ENCODE peak calls at places on chromosomes 7 and 10, in four cellular contexts. B is K562, Q is HepG2, M is GM12878. N is an unnamed sample.

GRCh38 chr10:73625004-73625883 is 16.0 kb downstream of the MYOZ1 start:
- DNase-seq in B (peak; percentile 74), Q (no peak), M (no peak), N (peak; percentile 63)

GRCh38 chr10:70782401-70783055 is 2.6 kb downstream of the TBATA start:
- DNase-seq in M (no peak), Q (no peak), B (no peak), N (no peak)

GRCh38 chr7:27148776-27149641 is 1.4 kb upstream of the HOXA6 start:
- DNase-seq in M (no peak), B (no peak), Q (no peak), N (no peak)

GRCh38 chr7:26035552-26035951 is 116.4 kb upstream of the NFE2L3 start:
- DNase-seq in M (no peak), Q (no peak), B (no peak), N (no peak)

GRCh38 chr7:91285966-91286365 is 21.7 kb downstream of the FZD1 start:
- DNase-seq in B (no peak), M (no peak), Q (no peak), N (no peak)

GRCh38 chr10:92750788-92751533 is 61.2 kb downstream of the HHEX start:
- DNase-seq in B (no peak), M (no peak), Q (no peak), N (no peak)

GRCh38 chr10:22171131-22171530 is 46.7 kb downstream of the EBLN1 start:
- DNase-seq in M (no peak), Q (no peak), B (no peak), N (no peak)

GRCh38 chr7:43761919-43762318 is 3.4 kb downstream of the BLVRA start:
- DNase-seq in Q (no peak), M (no peak), B (no peak), N (no peak)

GRCh38 chr7:155169498-155170065 is 99.5 kb downstream of the HTR5A start:
- DNase-seq in M (no peak), Q (no peak), B (no peak), N (no peak)

GRCh38 chr7:51219261-51219988 is 97.2 kb downstream of the COBL start:
- DNase-seq in B (no peak), Q (no peak), M (no peak), N (no peak)

GRCh38 chr10:71075759-71076472 is 136.5 kb upstream of the UNC5B start:
- DNase-seq in B (no peak), Q (no peak), M (no peak), N (peak; percentile 9)

GRCh38 chr10:34743804-34744203 is 71.3 kb downstream of the PARD3 start:
- DNase-seq in M (no peak), B (no peak), Q (no peak), N (no peak)

GRCh38 chr10:31320179-31320597 is 1.2 kb downstream of the ZEB1 start:
- DNase-seq in M (no peak), B (peak; percentile 21), Q (no peak), N (peak; percentile 50)

GRCh38 chr7:155380986-155381851 is 76.7 kb upstream of the EN2 start:
- DNase-seq in M (no peak), B (no peak), Q (no peak), N (no peak)

GRCh38 chr7:220151-220841 is 27.9 kb downstream of the FAM20C start:
- DNase-seq in B (peak; percentile 82), Q (peak; percentile 45), M (no peak), N (peak; percentile 76)

GRCh38 chr10:128908109-128908898 is 558.7 kb upstream of the MGMT start:
- DNase-seq in B (no peak), M (peak; percentile 5), Q (no peak), N (no peak)

GRCh38 chr10:20118119-20118518 is 301.9 kb downstream of the PLXDC2 start:
- DNase-seq in B (no peak), M (no peak), Q (no peak), N (no peak)

GRCh38 chr7:37921340-37921805 is 933 bp downstream of the EPDR1 start:
- DNase-seq in B (peak; percentile 72), M (no peak), Q (peak; percentile 60), N (peak; percentile 44)

GRCh38 chr10:104824378-104825006 is 183.4 kb downstream of the SORCS3 start:
- DNase-seq in B (peak; percentile 4), M (no peak), Q (no peak), N (peak; percentile 75)

GRCh38 chr7:100483728-100484635 is at the start of gene NYAP1:
- DNase-seq in Q (no peak), B (peak; percentile 95), M (no peak), N (peak; percentile 63)

GRCh38 chr10:34171957-34172527 is 643.1 kb downstream of the PARD3 start:
- DNase-seq in Q (no peak), M (no peak), B (no peak), N (no peak)

GRCh38 chr7:46607176-46607575 is 686.1 kb upstream of the IGFBP3 start:
- DNase-seq in M (no peak), Q (no peak), B (no peak), N (no peak)

GRCh38 chr10:106474891-106475290 is 689.6 kb downstream of the SORCS1 start:
- DNase-seq in M (no peak), Q (no peak), B (no peak), N (no peak)

GRCh38 chr10:106626371-106626770 is 538.1 kb downstream of the SORCS1 start:
- DNase-seq in B (no peak), Q (no peak), M (no peak), N (no peak)

GRCh38 chr10:21721000-21721670 is 187.1 kb downstream of the MLLT10 start:
- DNase-seq in B (no peak), Q (no peak), M (no peak), N (no peak)

GRCh38 chr7:105794741-105795729 is 81.4 kb downstream of the ATXN7L1 start:
- DNase-seq in B (no peak), Q (no peak), M (no peak), N (no peak)

GRCh38 chr10:4018054-4018511 is 233.1 kb upstream of the KLF6 start:
- DNase-seq in B (no peak), M (no peak), Q (no peak), N (no peak)

GRCh38 chr7:157907998-157908782 is 571.4 kb downstream of the DNAJB6 start:
- DNase-seq in B (no peak), Q (no peak), M (no peak), N (no peak)

GRCh38 chr7:149427893-149428292 is 33.0 kb downstream of the ZNF777 start:
- DNase-seq in M (no peak), Q (no peak), B (no peak), N (no peak)
- TF ChIP-seq CREM in M (no peak), Q (no peak), B (no peak), N (no peak)

GRCh38 chr10:97333351-97333600 is 1.3 kb downstream of the FRAT2 start:
- DNase-seq in Q (no peak), B (no peak), M (no peak), N (peak; percentile 46)
- TF ChIP-seq ETV6 in Q (no peak), B (no peak), M (no peak), N (no peak)

GRCh38 chr7:20305726-20306125 is 25.0 kb upstream of the ITGB8 start:
- DNase-seq in M (no peak), Q (no peak), B (no peak), N (no peak)

GRCh38 chr7:20306499-20306946 is 24.2 kb upstream of the ITGB8 start:
- DNase-seq in B (peak; percentile 14), M (no peak), Q (peak; percentile 62), N (no peak)

GRCh38 chr7:20307119-20307518 is 23.6 kb upstream of the ITGB8 start:
- DNase-seq in Q (no peak), B (peak; percentile 26), M (peak; percentile 73), N (no peak)

GRCh38 chr7:20302866-20303265 is 27.8 kb upstream of the ITGB8 start:
- DNase-seq in B (no peak), Q (no peak), M (no peak), N (no peak)

DNA sequence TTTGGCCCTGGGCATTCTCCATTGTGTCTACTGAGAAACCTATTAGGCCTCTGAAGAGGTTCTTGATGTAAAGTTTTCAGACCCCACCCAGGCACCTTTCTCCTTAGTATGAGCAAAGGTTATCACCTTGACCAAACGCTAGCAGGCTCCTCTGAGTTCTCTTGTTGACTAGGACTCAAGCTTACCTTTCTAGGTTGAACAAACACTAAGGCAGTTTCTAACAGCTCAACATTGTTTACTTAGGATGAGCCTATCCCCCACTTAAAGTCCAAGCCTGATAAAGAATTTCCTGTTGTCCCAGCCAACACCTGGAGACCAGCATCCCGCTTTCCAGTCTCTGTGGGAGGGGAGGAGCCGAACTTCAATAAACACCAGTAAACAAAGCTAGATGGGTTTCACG is 26.3 kb upstream of the ITGB8 start:
- DNase-seq in B (no peak), M (no peak), Q (peak; percentile 68), N (no peak)
- TF ChIP-seq CREM in B (no peak), M (no peak), Q (no peak), N (no peak)

DNA sequence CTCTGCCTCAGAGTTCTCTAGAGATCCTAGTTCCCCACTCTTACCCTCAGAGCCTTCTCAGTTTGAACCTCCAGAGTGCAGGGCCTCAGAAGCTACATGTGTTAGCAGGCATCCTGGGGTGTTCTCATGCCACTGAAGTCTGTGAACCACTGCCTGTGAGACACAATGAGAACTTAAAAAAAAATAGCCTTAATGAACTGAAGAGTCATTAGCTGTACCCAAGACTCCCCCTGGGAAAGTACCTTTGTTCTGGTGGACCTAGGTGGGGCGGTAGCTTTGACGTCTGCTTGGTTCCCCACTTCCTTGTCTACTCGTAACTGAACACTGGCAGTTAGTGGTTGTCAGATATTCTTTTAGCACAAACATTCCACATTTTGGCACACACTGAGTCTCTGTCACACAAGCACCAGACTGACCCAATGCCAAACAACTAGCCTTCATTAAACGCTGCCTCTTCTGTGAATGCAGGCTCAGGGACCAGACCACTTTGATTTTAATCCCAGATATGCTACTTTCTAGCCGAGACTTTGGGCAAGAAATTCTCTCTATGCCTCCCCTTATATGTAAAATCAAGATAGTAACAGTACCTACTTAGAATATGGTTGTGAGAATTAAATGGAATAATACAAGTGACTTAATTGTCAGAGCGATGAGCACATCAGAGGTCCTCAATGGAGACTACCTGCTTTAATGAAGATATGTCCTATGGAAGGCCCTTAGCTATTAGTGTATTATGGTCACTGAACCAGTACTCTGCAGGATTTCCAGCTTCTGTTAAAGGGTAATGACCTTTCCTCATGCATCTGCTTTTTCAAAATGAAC is 75.3 kb upstream of the CC2D2B start:
- DNase-seq in M (peak; percentile 99), B (no peak), Q (no peak), N (no peak)
- TF ChIP-seq ETV6 in M (no peak), B (no peak), Q (no peak), N (no peak)

DNA sequence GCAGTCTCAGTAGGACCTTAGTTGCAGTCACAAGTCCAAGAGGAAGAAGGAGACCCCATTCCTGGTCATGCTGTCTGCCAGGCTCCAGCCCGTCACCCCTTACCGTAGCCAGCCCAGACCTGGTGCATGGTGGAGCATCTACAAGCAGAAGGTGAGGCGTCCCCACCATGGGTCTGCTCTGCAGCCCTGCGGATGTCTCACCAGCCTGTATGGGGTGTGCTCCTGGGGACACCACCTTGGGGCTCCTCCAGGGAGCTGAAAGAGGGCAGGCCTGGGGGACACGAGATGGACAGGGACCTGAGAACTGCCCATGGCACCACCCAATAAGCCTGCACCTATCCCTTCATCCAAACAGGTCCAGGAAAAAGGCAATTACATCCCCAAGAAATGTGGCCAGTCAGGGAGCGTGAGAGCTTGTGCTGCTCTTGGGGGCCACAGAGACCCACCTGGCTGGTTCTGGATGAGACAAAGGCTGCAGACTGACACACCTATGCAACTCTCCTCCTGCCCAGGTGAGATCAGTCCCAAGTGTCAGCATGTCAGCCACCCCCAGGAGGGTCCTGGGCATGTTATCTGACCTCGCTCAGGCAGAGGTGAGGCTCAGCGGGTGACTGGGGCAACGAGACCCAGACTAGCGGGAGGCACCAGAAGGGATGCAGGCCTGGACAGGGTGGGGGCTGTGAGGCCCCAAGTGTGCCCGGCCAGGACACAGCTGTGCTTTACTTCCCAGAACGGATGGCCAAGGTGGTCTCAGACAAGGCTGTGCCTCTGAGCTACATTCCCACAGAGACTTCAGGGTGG is 84.5 kb upstream of the RET start:
- DNase-seq in M (no peak), B (no peak), Q (no peak), N (peak; percentile 8)
- TF ChIP-seq CREM in M (no peak), B (no peak), Q (no peak), N (no peak)

GRCh38 chr10:113132651-113133088 is 182.6 kb downstream of the TCF7L2 start:
- DNase-seq in B (no peak), Q (no peak), M (no peak), N (peak; percentile 51)
- TF ChIP-seq ETV6 in B (no peak), Q (no peak), M (no peak), N (no peak)